ENCODE peak calls at places on chromosomes 4 and X, in seven cellular contexts. O, P, K, V, T, N and F are unnamed samples.

GRCh38 chrX:13430136-13430827 is 110.4 kb upstream of the ATXN3L start:
- DNase-seq in O (no peak), P (no peak), K (no peak), V (peak), T (peak), N (no peak), F (no peak)

GRCh38 chr4:81571105-81571504 is 99.4 kb upstream of the RASGEF1B start:
- DNase-seq in O (no peak), P (no peak), K (no peak), V (no peak), T (no peak), N (no peak), F (no peak)

GRCh38 chr4:20678382-20678781 is 21.9 kb upstream of the PACRGL start:
- DNase-seq in O (no peak), P (no peak), K (no peak), V (no peak), T (no peak), N (no peak), F (no peak)

GRCh38 chr4:51894246-51894645 is 51.3 kb downstream of the DCUN1D4 start:
- DNase-seq in O (no peak), P (peak), K (no peak), V (peak), T (peak), N (no peak), F (no peak)

GRCh38 chr4:151356510-151356909 is 31.1 kb upstream of the SH3D19 start:
- DNase-seq in O (no peak), P (no peak), K (no peak), V (peak), T (peak), N (no peak), F (no peak)

GRCh38 chr4:183797041-183797444 is 108.1 kb upstream of the STOX2 start:
- DNase-seq in O (no peak), P (no peak), K (no peak), V (no peak), T (no peak), N (no peak), F (peak)

GRCh38 chrX:46256875-46257274 is 288.3 kb downstream of the ZNF674 start:
- DNase-seq in O (no peak), P (no peak), K (no peak), V (no peak), T (no peak), N (no peak), F (no peak)

GRCh38 chr4:108416831-108417230 is 203.5 kb upstream of the RPL34 start:
- DNase-seq in O (no peak), P (no peak), K (no peak), V (no peak), T (no peak), N (no peak), F (no peak)

GRCh38 chrX:97895751-97896150 is 1012.0 kb downstream of the RPA4 start:
- DNase-seq in O (no peak), P (no peak), K (no peak), V (peak), T (no peak), N (no peak), F (no peak)

GRCh38 chr4:94566420-94566819 is 114.7 kb downstream of the PDLIM5 start:
- DNase-seq in O (no peak), P (no peak), K (no peak), V (no peak), T (no peak), N (no peak), F (no peak)

GRCh38 chr4:95142877-95143412 is 385.2 kb downstream of the BMPR1B start:
- DNase-seq in O (no peak), P (no peak), K (no peak), V (no peak), T (no peak), N (no peak), F (no peak)

GRCh38 chr4:187209921-187210613 is 486.4 kb upstream of the FAT1 start:
- DNase-seq in O (no peak), P (no peak), K (no peak), V (peak), T (peak), N (no peak), F (no peak)

GRCh38 chr4:83657336-83657735 is 121.4 kb downstream of the GPAT3 start:
- DNase-seq in O (no peak), P (no peak), K (no peak), V (no peak), T (no peak), N (no peak), F (no peak)

GRCh38 chr4:42710329-42710728 is 53.4 kb upstream of the ATP8A1 start:
- DNase-seq in O (no peak), P (no peak), K (no peak), V (no peak), T (no peak), N (no peak), F (no peak)